ENCODE peak calls at places on chromosomes 12 and 14, in five cellular contexts. F, T, R, U and V are unnamed samples. For H3K4me1, the result is how much of the 10 kb centered on the place peaks cover.

GRCh38 chr12:31586703-31587102 is 4.2 kb downstream of the DENND5B start:
- DNase-seq in F (no peak), T (no peak), R (no peak), U (no peak), V (no peak)

GRCh38 chr12:109789649-109790048 is 43.5 kb downstream of the TRPV4 start:
- DNase-seq in F (no peak), T (no peak), R (no peak), U (no peak), V (no peak)

GRCh38 chr14:97491697-97492096 is 694.5 kb downstream of the VRK1 start:
- DNase-seq in F (no peak), T (no peak), R (no peak), U (no peak), V (no peak)

GRCh38 chr14:43243168-43243567 is 1263.9 kb downstream of the FSCB start:
- DNase-seq in F (no peak), T (no peak), R (no peak), U (no peak), V (no peak)

GRCh38 chr14:71693373-71693772 is 238.9 kb upstream of the RGS6 start:
- DNase-seq in F (no peak), T (peak), R (no peak), U (no peak), V (no peak)

GRCh38 chr12:115371711-115372110 is 687.7 kb upstream of the TBX3 start:
- DNase-seq in F (no peak), T (no peak), R (no peak), U (no peak), V (no peak)

GRCh38 chr12:86445361-86445760 is 189.2 kb upstream of the MGAT4C start:
- DNase-seq in F (no peak), T (no peak), R (no peak), U (no peak), V (no peak)

GRCh38 chr12:76976777-76977465 is 88.4 kb downstream of the E2F7 start:
- DNase-seq in F (no peak), T (no peak), R (no peak), U (no peak), V (no peak)

GRCh38 chr12:28083816-28084678 is 106.2 kb upstream of the CCDC91 start:
- DNase-seq in F (no peak), T (no peak), R (no peak), U (no peak), V (no peak)

GRCh38 chr14:36973806-36974442 is 198.5 kb downstream of the SLC25A21 start:
- DNase-seq in F (no peak), T (no peak), R (no peak), U (no peak), V (no peak)

GRCh38 chr12:89825591-89826449 is 117.2 kb upstream of the ATP2B1 start:
- DNase-seq in F (no peak), T (peak), R (no peak), U (no peak), V (no peak)

GRCh38 chr14:95196268-95196667 is 38.9 kb upstream of the DICER1 start:
- DNase-seq in F (no peak), T (no peak), R (no peak), U (no peak), V (peak)

GRCh38 chr12:89350661-89351488 is 1.4 kb downstream of the DUSP6 start:
- DNase-seq in F (peak), T (no peak), R (no peak), U (no peak), V (peak)

GRCh38 chr14:95428557-95428956 is 87.9 kb downstream of the SYNE3 start:
- DNase-seq in F (no peak), T (no peak), R (no peak), U (no peak), V (no peak)

GRCh38 chr12:48390026-48390425 is 39.3 kb upstream of the ZNF641 start:
- DNase-seq in F (no peak), T (no peak), R (no peak), U (no peak), V (no peak)

GRCh38 chr12:121925361-121925725 is 7.0 kb downstream of the CFAP251 start:
- DNase-seq in F (no peak), T (no peak), R (no peak), U (no peak), V (no peak)

GRCh38 chr12:3496964-3497363 is 6.0 kb downstream of the PRMT8 start:
- DNase-seq in F (no peak), T (peak), R (no peak), U (no peak), V (no peak)

GRCh38 chr12:32108829-32109228 is 2.2 kb downstream of the BICD1 start:
- DNase-seq in F (no peak), T (no peak), R (no peak), U (no peak), V (no peak)

GRCh38 chr12:112198120-112198733 is 72.9 kb downstream of the TRAFD1 start:
- DNase-seq in F (no peak), T (peak), R (no peak), U (no peak), V (no peak)

GRCh38 chr12:44574586-44574985 is 301.5 kb downstream of the NELL2 start:
- DNase-seq in F (no peak), T (no peak), R (no peak), U (no peak), V (no peak)

GRCh38 chr14:100067971-100068959 is 3.0 kb downstream of the EVL start:
- DNase-seq in F (no peak), T (no peak), R (peak), U (peak), V (peak)

GRCh38 chr12:69977991-69978390 is 153.0 kb downstream of the MYRFL start:
- DNase-seq in F (no peak), T (no peak), R (no peak), U (no peak), V (no peak)

GRCh38 chr12:56229082-56229481 is 769 bp upstream of the SLC39A5 start:
- DNase-seq in F (no peak), T (no peak), R (no peak), U (no peak), V (no peak)

GRCh38 chr14:66530526-66530925 is 22.6 kb downstream of the GPHN start:
- DNase-seq in F (no peak), T (no peak), R (no peak), U (no peak), V (no peak)

GRCh38 chr14:88798161-88798560 is 5.4 kb upstream of the EML5 start:
- DNase-seq in F (no peak), T (no peak), R (no peak), U (no peak), V (no peak)

GRCh38 chr12:55653031-55653430 is 16.3 kb downstream of the OR10P1 start:
- DNase-seq in F (no peak), T (no peak), R (no peak), U (no peak), V (no peak)

GRCh38 chr14:62844546-62844945 is 200.7 kb downstream of the KCNH5 start:
- DNase-seq in F (no peak), T (no peak), R (no peak), U (no peak), V (no peak)

GRCh38 chr12:95328708-95329107 is 111.1 kb downstream of the VEZT start:
- DNase-seq in F (no peak), T (no peak), R (no peak), U (no peak), V (no peak)

GRCh38 chr12:28872654-28873268 is 276.3 kb upstream of the FAR2 start:
- DNase-seq in F (no peak), T (peak), R (no peak), U (no peak), V (no peak)

GRCh38 chr12:98422809-98423208 is 92.6 kb upstream of the TMPO start:
- DNase-seq in F (no peak), T (no peak), R (no peak), U (no peak), V (no peak)

GRCh38 chr14:53137559-53137958 is 15.6 kb downstream of the DDHD1 start:
- DNase-seq in F (no peak), T (no peak), R (no peak), U (no peak), V (no peak)

GRCh38 chr14:100402631-100403030 is 79.5 kb downstream of the SLC25A47 start:
- DNase-seq in F (no peak), T (no peak), R (no peak), U (no peak), V (no peak)

GRCh38 chr12:4210158-4210557 is 63.4 kb upstream of the CCND2 start:
- DNase-seq in F (no peak), T (no peak), R (no peak), U (no peak), V (no peak)

GRCh38 chr12:83573676-83574075 is 887.0 kb downstream of the TMTC2 start:
- DNase-seq in F (no peak), T (no peak), R (no peak), U (no peak), V (no peak)

GRCh38 chr14:102870994-102871831 is 51.2 kb upstream of the AMN start:
- DNase-seq in F (no peak), T (no peak), R (no peak), U (no peak), V (peak)

GRCh38 chr12:92109613-92110012 is 36.0 kb downstream of the BTG1 start:
- DNase-seq in F (no peak), T (no peak), R (no peak), U (no peak), V (no peak)

GRCh38 chr12:75481013-75481705 is 604 bp downstream of the GLIPR1 start:
- DNase-seq in F (no peak), T (no peak), R (no peak), U (no peak), V (no peak)

GRCh38 chr14:91373591-91374245 is 43.9 kb downstream of the CCDC88C start:
- DNase-seq in F (no peak), T (peak), R (peak), U (no peak), V (peak)

DNA sequence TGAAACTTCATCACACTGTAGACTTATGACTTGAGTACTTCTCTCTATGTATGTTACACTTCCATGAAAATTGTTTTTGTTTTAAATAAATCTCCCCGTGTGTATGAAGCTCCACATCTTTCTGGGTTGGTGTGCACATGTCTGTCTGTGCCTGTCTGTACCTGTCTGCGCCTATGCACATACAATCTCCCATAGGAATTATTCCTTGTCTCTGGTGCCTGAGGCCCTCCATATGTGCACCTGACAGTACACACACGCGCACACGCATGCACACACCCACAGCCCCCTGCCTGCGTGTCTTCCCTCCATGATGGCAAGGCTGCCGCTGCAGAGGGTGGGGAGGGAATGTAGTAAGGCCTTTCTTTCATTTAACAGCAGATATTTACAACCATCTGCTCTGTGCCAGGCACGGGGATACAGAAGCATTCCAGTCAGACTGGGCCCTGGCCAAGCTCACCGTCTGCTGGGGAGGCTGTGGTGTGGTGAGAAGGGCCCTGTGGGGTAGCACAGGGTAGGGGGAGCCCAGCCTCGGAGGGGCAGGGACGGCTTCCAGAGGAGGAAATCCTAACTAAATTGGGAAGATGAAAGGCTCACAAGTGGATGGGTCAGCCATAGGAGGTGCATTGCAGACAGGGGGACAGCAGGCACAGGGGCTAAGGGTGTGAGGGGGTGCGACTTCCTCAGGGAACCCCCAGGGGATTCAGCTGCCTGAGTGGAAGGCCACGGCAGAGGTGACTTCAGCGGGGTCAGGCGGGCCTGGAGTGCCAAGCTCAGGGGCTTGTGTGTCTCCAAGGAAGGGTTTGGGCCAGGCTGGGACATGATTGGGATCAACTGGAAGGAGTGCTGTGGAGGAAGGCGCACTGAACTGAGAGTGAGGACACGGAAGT is 26.1 kb downstream of the KRT8 start:
- DNase-seq in F (no peak), T (no peak), R (no peak), U (no peak), V (no peak)
- H3K4me3 ChIP-seq in F (no peak), T (no peak), R (no peak), U (no peak), V (no peak)

GRCh38 chr14:61267336-61267735 is 13.8 kb downstream of the TMEM30B start:
- DNase-seq in F (no peak), T (no peak), R (no peak), U (no peak), V (no peak)
- H3K4me1 ChIP-seq in F (under half), T (under half), R (under half), U (under half), V (under half)

GRCh38 chr14:64758711-64759554 is 54.7 kb downstream of the PLEKHG3 start:
- DNase-seq in F (peak), T (peak), R (no peak), U (no peak), V (no peak)
- H3K27ac ChIP-seq in F (no peak), T (peak), R (peak), U (peak), V (no peak)

GRCh38 chr12:52720487-52720886 is 17.2 kb upstream of the KRT77 start:
- DNase-seq in F (no peak), T (no peak), R (no peak), U (no peak), V (no peak)
- H3K4me3 ChIP-seq in F (no peak), T (no peak), R (no peak), U (no peak), V (no peak)

GRCh38 chr12:6935551-6936377 is 7.9 kb upstream of the RNU7-1 start:
- DNase-seq in F (peak), T (peak), R (no peak), U (no peak), V (no peak)

GRCh38 chr12:6934110-6934509 is 6.4 kb downstream of the ATN1 start:
- DNase-seq in F (peak), T (no peak), R (no peak), U (no peak), V (no peak)

GRCh38 chr12:6935221-6935550 is 7.4 kb downstream of the ATN1 start:
- DNase-seq in F (no peak), T (no peak), R (no peak), U (no peak), V (no peak)

GRCh38 chr12:6929806-6930452 is 2.2 kb downstream of the ATN1 start:
- DNase-seq in F (no peak), T (no peak), R (no peak), U (no peak), V (no peak)

DNA sequence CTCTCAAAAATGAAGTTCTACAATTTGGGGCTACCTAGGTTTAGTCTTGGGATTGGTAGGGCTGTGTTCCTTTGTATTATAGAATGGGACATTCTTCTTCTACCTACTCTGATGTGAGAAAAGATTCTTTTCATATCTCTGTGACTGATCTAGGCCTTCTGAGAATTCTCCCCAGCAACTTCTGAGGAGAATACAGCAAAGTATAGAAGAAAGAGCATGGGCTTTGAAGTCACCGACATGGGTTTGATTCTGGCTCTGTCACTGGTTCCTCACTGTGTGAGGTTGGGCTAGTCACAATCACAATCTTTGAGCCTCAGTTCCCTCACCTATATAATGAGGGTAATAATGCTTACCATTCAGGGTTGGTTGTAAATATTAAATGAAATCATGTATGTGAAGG is 5.0 kb downstream of the ATN1 start:
- DNase-seq in F (no peak), T (no peak), R (no peak), U (no peak), V (no peak)
- H3K4me1 ChIP-seq in F (under half), T (under half), R (under half), U (half or more), V (under half)

GRCh38 chr14:24080888-24081738 is 9.8 kb downstream of the CPNE6 start:
- DNase-seq in F (peak), T (peak), R (peak), U (peak), V (peak)
- H3K27ac ChIP-seq in F (no peak), T (no peak), R (peak), U (peak), V (peak)

DNA sequence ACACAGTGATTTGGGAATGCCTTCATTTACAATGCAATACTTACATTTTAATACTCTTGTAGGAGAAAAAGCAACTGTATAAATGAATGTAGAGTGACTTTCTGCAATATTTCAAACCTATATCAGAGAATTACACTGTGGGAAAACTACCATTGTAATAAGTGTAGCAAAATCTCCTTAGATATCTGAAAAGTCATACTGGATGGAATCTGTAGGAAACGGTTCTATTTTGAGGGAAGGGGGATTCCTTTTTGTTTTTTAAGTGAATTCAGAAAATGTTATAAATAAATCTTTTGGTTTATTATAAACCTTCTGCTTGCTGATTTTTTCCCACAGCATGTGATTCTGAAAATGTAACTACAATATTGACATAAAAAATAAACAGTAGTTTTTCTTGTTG is 23.0 kb downstream of the ZNF891 start:
- DNase-seq in F (no peak), T (no peak), R (no peak), U (no peak), V (no peak)
- H3K4me3 ChIP-seq in F (no peak), T (no peak), R (no peak), U (no peak), V (no peak)

DNA sequence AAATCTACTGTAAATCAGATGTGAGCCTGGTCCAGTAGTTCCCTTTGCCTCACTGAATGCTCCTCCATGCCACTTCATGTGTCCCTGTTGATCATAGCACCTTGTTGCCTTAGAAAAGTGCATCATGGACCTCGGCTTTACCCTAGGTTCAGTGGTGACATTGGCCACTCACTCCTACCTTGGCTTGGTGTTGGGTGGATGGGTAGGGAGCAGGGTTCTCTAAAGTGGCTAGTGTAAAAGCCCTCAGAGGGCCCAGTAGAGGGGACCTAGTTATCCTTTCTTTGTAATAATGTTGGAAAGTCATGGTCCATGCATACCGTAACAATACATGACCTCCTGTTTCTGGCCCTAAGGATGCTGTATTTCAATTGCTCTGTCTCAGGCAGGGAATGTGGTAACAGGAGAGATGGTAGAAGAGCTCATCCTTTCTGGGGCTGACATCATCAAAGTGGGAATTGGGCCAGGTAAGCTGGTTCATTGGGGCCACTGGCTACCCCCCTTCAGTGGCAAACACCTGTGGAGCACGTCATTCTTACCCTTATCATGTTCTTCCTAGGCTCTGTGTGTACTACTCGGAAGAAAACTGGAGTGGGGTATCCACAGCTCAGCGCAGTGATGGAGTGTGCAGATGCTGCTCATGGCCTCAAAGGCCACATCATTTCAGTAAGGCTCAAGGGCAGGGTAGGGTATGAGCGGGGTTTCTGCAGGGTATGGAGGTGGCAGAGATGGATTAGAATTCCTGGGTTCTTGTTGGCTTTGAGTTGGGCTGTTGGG is 4.1 kb downstream of the GMPR2 start:
- DNase-seq in F (no peak), T (no peak), R (no peak), U (no peak), V (no peak)
- H3K4me1 ChIP-seq in F (half or more), T (under half), R (under half), U (half or more), V (under half)

GRCh38 chr14:104722938-104723650 is 935 bp upstream of the ADSS1 start:
- DNase-seq in F (no peak), T (no peak), R (no peak), U (no peak), V (no peak)
- H3K27ac ChIP-seq in F (peak), T (no peak), R (no peak), U (peak), V (no peak)